ENCODE peak calls at places on chromosome 9, in five cellular contexts. A, W, D, L and X are unnamed samples.

GRCh38 chr9:114343471-114344187 is 14.0 kb downstream of the ORM2 start:
- DNase-seq in L (no peak), W (peak; percentile 34), D (no peak), A (no peak), X (no peak)

GRCh38 chr9:93574900-93575705 is 1.3 kb upstream of the PHF2 start:
- DNase-seq in D (no peak), L (peak; percentile 33), W (no peak), A (peak; percentile 54), X (no peak)

GRCh38 chr9:85045271-85045670 is 375.7 kb downstream of the NTRK2 start:
- DNase-seq in W (no peak), D (no peak), L (no peak), A (no peak), X (no peak)

GRCh38 chr9:122119166-122119521 is 26.0 kb upstream of the TTLL11 start:
- DNase-seq in A (no peak), D (no peak), L (no peak), W (no peak), X (peak; percentile 28)

GRCh38 chr9:135701067-135701967 is 668 bp upstream of the KCNT1 start:
- DNase-seq in D (no peak), W (peak; percentile 28), A (no peak), L (peak; percentile 29), X (peak; percentile 3)

GRCh38 chr9:95316794-95317118 is 753 bp downstream of the FANCC start:
- DNase-seq in W (peak; percentile 81), D (peak; percentile 51), A (peak; percentile 95), L (peak; percentile 96), X (peak; percentile 72)

GRCh38 chr9:85729882-85730281 is 11.9 kb downstream of the AGTPBP1 start:
- DNase-seq in D (no peak), L (no peak), W (no peak), A (no peak), X (no peak)

GRCh38 chr9:1947438-1947837 is 67.7 kb upstream of the SMARCA2 start:
- DNase-seq in W (no peak), D (no peak), A (no peak), L (no peak), X (no peak)

GRCh38 chr9:95780121-95780520 is 95.4 kb upstream of the ERCC6L2 start:
- DNase-seq in L (peak; percentile 79), A (no peak), W (no peak), D (no peak), X (no peak)

GRCh38 chr9:98333703-98334582 is 78.5 kb upstream of the TBC1D2 start:
- DNase-seq in L (no peak), W (no peak), A (no peak), D (peak; percentile 79), X (peak; percentile 87)

GRCh38 chr9:36818242-36818938 is 215.7 kb downstream of the PAX5 start:
- DNase-seq in W (no peak), L (peak; percentile 21), A (peak; percentile 48), D (no peak), X (no peak)

GRCh38 chr9:77907581-77907980 is 124.0 kb downstream of the GNAQ start:
- DNase-seq in W (no peak), D (no peak), L (no peak), A (no peak), X (peak; percentile 37)

GRCh38 chr9:22208846-22209585 is 199.9 kb upstream of the CDKN2B start:
- DNase-seq in L (no peak), D (peak; percentile 80), A (no peak), W (no peak), X (peak; percentile 43)

GRCh38 chr9:23431459-23431858 is 394.6 kb downstream of the ELAVL2 start:
- DNase-seq in A (no peak), L (no peak), D (no peak), W (no peak), X (no peak)

GRCh38 chr9:136174779-136175744 is 29.9 kb downstream of the LHX3 start:
- DNase-seq in D (no peak), L (peak; percentile 71), A (no peak), W (no peak), X (no peak)

GRCh38 chr9:127877566-127877998 is at the start of gene AK1:
- DNase-seq in W (peak; percentile 86), A (peak; percentile 81), D (no peak), L (peak; percentile 81), X (peak; percentile 55)

GRCh38 chr9:16126042-16126441 is 573.2 kb downstream of the CCDC171 start:
- DNase-seq in W (no peak), D (peak; percentile 96), L (no peak), A (no peak), X (peak; percentile 96)

GRCh38 chr9:118170032-118170955 is 466.1 kb downstream of the TLR4 start:
- DNase-seq in A (peak; percentile 82), L (peak; percentile 84), D (peak; percentile 37), W (peak; percentile 73), X (no peak)

GRCh38 chr9:110068212-110068611 is 139.7 kb downstream of the C9orf152 start:
- DNase-seq in D (no peak), L (no peak), W (no peak), A (no peak), X (no peak)
- TF ChIP-seq EZH2 in D (no peak), L (no peak), W (no peak), A (no peak), X (no peak)

GRCh38 chr9:120701248-120701647 is 13.0 kb downstream of the MEGF9 start:
- DNase-seq in A (no peak), D (no peak), L (no peak), W (no peak), X (no peak)

GRCh38 chr9:120697448-120697847 is 16.8 kb downstream of the MEGF9 start:
- DNase-seq in L (no peak), D (no peak), A (no peak), W (no peak), X (no peak)

GRCh38 chr9:120698766-120699165 is 15.5 kb downstream of the MEGF9 start:
- DNase-seq in W (no peak), D (no peak), L (no peak), A (no peak), X (peak; percentile 12)

GRCh38 chr9:120705174-120705573 is 9.1 kb downstream of the MEGF9 start:
- DNase-seq in W (no peak), A (no peak), L (no peak), D (no peak), X (no peak)

GRCh38 chr9:120702075-120702474 is 12.2 kb downstream of the MEGF9 start:
- DNase-seq in D (no peak), W (no peak), L (no peak), A (no peak), X (peak; percentile 40)
- H3K4me1 ChIP-seq in D (no peaks in the 10 kb centered on the region), W (no peaks in the 10 kb centered on the region), L (peaks cover 7% of the 10 kb centered on the region), A (no peaks in the 10 kb centered on the region), X (peaks cover 3% of the 10 kb centered on the region)

DNA sequence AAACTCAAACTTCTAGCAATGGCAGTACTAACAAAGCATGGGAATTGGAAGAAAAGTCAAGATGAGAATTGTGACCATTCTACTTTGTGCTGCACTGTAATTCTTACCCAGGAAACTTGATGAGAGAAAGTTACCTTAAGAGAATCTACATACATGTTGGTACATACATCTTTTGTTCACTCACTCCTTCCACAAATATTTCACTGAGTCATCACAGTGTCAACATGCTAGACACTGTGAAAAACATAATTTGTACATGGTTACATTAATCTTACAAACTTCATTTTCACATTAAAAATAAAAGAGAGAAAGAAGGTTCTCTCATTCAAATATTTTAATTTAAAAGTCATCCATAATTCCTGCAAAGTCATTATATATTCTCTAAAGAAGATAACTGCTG is 28.7 kb downstream of the ERP44 start:
- DNase-seq in A (no peak), L (no peak), D (no peak), W (no peak), X (no peak)
- H3K79me2 ChIP-seq in A (peaks cover 10% of the 10 kb centered on the region), L (peaks cover 12% of the 10 kb centered on the region), D (peaks cover 27% of the 10 kb centered on the region), W (peaks cover 66% of the 10 kb centered on the region), X (no peaks in the 10 kb centered on the region)

GRCh38 chr9:133702798-133703570 is 35.2 kb downstream of the SARDH start:
- DNase-seq in L (no peak), W (no peak), A (peak; percentile 38), D (no peak), X (no peak)

GRCh38 chr9:133703571-133704399 is 34.4 kb downstream of the SARDH start:
- DNase-seq in D (no peak), A (no peak), W (no peak), L (no peak), X (no peak)

GRCh38 chr9:133700861-133701320 is 37.3 kb downstream of the SARDH start:
- DNase-seq in D (no peak), L (no peak), A (no peak), W (no peak), X (no peak)

GRCh38 chr9:133701321-133701980 is 36.7 kb downstream of the SARDH start:
- DNase-seq in W (no peak), L (no peak), D (no peak), A (no peak), X (no peak)

GRCh38 chr9:133701981-133702797 is 36.0 kb downstream of the SARDH start:
- DNase-seq in A (no peak), L (no peak), D (peak; percentile 15), W (peak; percentile 59), X (peak; percentile 42)
- TF ChIP-seq EZH2 in A (no peak), L (no peak), D (no peak), W (no peak), X (no peak)

DNA sequence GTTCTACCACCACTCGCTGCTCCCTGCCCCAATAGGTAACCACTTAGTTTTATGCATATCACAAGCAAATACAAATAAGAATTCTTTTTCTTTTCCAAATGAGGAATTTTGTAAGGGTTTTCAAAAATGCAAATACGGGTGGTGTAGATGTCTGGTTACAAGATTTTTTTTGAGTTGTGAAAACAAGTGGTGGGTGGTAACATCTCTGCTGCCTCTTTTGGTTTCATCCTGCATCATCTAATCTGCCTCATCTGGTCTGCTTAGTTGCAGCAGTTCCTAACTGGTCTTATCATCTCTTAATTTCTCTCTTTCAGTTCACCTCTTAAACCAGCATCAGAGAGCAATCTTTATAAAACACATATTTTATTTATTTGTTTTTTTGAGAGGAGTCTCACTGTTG is 5.3 kb downstream of the NFX1 start:
- DNase-seq in D (no peak), L (no peak), A (no peak), W (no peak), X (no peak)
- H3K4me1 ChIP-seq in D (peaks cover 2% of the 10 kb centered on the region), L (peaks cover 4% of the 10 kb centered on the region), A (peaks cover 5% of the 10 kb centered on the region), W (peaks cover 25% of the 10 kb centered on the region), X (peaks cover 2% of the 10 kb centered on the region)

DNA sequence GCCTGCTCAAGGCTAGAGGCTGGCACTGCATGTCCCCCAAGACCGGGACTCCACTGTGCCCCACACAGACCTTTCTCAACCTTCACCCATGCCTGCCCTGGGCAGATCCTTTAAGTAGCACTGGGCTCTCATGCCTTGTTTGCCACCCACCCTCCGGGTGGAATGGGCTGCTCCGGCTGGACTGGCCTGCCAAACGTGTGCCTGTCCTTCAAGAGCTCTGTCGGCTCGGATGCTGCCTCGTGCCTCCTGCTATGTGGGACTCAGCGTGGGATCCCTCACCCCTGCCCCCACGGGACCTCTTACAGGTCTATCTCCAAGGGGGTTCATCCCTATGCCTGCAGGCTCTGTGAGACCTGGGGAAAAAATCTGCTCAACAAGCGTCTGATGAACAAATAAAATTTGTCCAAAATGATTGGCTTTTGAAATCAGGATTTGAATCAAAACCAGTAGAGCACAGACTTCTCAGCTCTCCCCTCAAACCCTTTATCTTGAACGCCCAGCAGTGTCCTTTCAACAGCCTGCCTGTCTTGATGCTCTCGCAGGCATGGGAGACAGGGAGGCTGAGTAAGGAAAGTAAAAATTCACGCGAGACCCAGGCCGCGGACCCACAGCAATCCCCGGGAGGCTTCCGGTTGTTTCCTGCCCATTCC is 56.3 kb downstream of the CRB2 start:
- DNase-seq in W (no peak), A (no peak), D (no peak), L (no peak), X (no peak)
- H3K79me2 ChIP-seq in W (no peaks in the 10 kb centered on the region), A (no peaks in the 10 kb centered on the region), D (no peaks in the 10 kb centered on the region), L (no peaks in the 10 kb centered on the region), X (no peaks in the 10 kb centered on the region)